ENCODE peak calls at places on chromosomes 11 and 22, in six cellular contexts. W, T, J, B, I and R are unnamed samples.

GRCh38 chr11:34052608-34053160 is 1.2 kb downstream of the CAPRIN1 start:
- DNase-seq in B (peak; percentile 27), I (peak; percentile 26), W (peak; percentile 35), T (peak; percentile 34), J (no peak), R (peak; percentile 15)

GRCh38 chr22:24443668-24444067 is 16.3 kb downstream of the ADORA2A start:
- DNase-seq in J (no peak), T (no peak), I (no peak), B (no peak), W (no peak), R (no peak)

GRCh38 chr11:94424662-94425061 is 23.4 kb upstream of the GPR83 start:
- DNase-seq in J (no peak), W (no peak), B (peak; percentile 59), I (no peak), T (no peak), R (no peak)

GRCh38 chr22:38959574-38959973 is 2.2 kb downstream of the APOBEC3A start:
- DNase-seq in T (no peak), W (no peak), J (no peak), B (no peak), I (no peak), R (no peak)

GRCh38 chr11:86473991-86474833 is 99.5 kb downstream of the CCDC81 start:
- DNase-seq in W (no peak), B (no peak), J (no peak), T (no peak), I (peak; percentile 56), R (no peak)

GRCh38 chr11:65915821-65916251 is 3.0 kb downstream of the C11orf68 start:
- DNase-seq in W (no peak), T (no peak), I (peak; percentile 94), B (peak; percentile 92), J (no peak), R (peak; percentile 44)

GRCh38 chr11:64741393-64742086 is 2.4 kb downstream of the RASGRP2 start:
- DNase-seq in J (no peak), W (no peak), B (no peak), I (no peak), T (no peak), R (no peak)

GRCh38 chr11:60905551-60906113 is 753 bp downstream of the PRPF19 start:
- DNase-seq in W (peak; percentile 30), B (peak; percentile 45), I (no peak), T (no peak), J (no peak), R (peak; percentile 39)

GRCh38 chr22:47022475-47022874 is 260.0 kb downstream of the TBC1D22A start:
- DNase-seq in T (no peak), I (no peak), W (no peak), J (no peak), B (no peak), R (no peak)

GRCh38 chr11:127965947-127966668 is 621.2 kb downstream of the ETS1 start:
- DNase-seq in T (no peak), B (no peak), W (no peak), J (no peak), I (no peak), R (no peak)

GRCh38 chr11:118715245-118715807 is 35.9 kb upstream of the TREH start:
- DNase-seq in J (no peak), B (no peak), I (peak; percentile 19), W (no peak), T (no peak), R (no peak)

GRCh38 chr11:15236514-15236913 is 121.8 kb downstream of the INSC start:
- DNase-seq in J (no peak), B (no peak), T (no peak), I (no peak), W (no peak), R (no peak)

GRCh38 chr11:7220636-7221035 is 31.1 kb upstream of the SYT9 start:
- DNase-seq in B (no peak), I (no peak), J (no peak), W (no peak), T (no peak), R (no peak)

GRCh38 chr11:67031791-67032561 is 9.0 kb downstream of the SYT12 start:
- DNase-seq in J (no peak), I (no peak), T (no peak), W (peak; percentile 73), B (peak; percentile 99), R (no peak)

GRCh38 chr22:17748555-17749353 is 25.5 kb downstream of the BID start:
- DNase-seq in I (no peak), J (no peak), B (peak; percentile 83), W (no peak), T (no peak), R (no peak)

GRCh38 chr11:86440305-86440716 is 65.6 kb downstream of the CCDC81 start:
- DNase-seq in J (no peak), B (no peak), W (no peak), I (peak; percentile 32), T (no peak), R (no peak)

GRCh38 chr11:86896486-86896885 is 58.7 kb downstream of the FZD4 start:
- DNase-seq in W (no peak), I (no peak), T (no peak), J (no peak), B (no peak), R (no peak)

GRCh38 chr22:46539169-46539568 is 1.7 kb upstream of the CELSR1 start:
- DNase-seq in I (no peak), W (peak; percentile 81), J (no peak), B (no peak), T (no peak), R (peak; percentile 44)

GRCh38 chr11:121762820-121763219 is 310.1 kb upstream of the SORL1-AS1 start:
- DNase-seq in B (no peak), J (no peak), T (no peak), W (no peak), I (peak; percentile 16), R (no peak)

GRCh38 chr11:80727315-80727714 is 1286.5 kb upstream of the TENM4 start:
- DNase-seq in J (peak; percentile 27), I (no peak), B (no peak), T (no peak), W (peak; percentile 75), R (no peak)

GRCh38 chr11:67276821-67277230 is 10.6 kb downstream of the GRK2 start:
- DNase-seq in J (peak; percentile 26), W (no peak), I (peak; percentile 57), B (no peak), T (peak; percentile 81), R (no peak)

GRCh38 chr22:27207907-27208306 is 550.5 kb downstream of the MIAT start:
- DNase-seq in I (no peak), B (no peak), T (no peak), J (no peak), W (no peak), R (no peak)